ENCODE peak calls at places on chromosome 9, in ten cellular contexts. One of them, this sample, is unnamed.

GRCh38 chr9:117677578-117677977 is 26.6 kb upstream of the TLR4 start:
- DNase-seq in right lobe of liver: no peak
- DNase-seq in A549: no peak
- DNase-seq in GM12891: no peak
- DNase-seq in heart left ventricle: no peak
- DNase-seq in body of pancreas: no peak
- DNase-seq in Peyer's patch: no peak
- DNase-seq in transverse colon: no peak
- DNase-seq in adrenal gland: no peak
- DNase-seq in H54: no peak
- DNase-seq in this sample: no peak

GRCh38 chr9:1732670-1733069 is 282.5 kb upstream of the SMARCA2 start:
- DNase-seq in right lobe of liver: no peak
- DNase-seq in A549: no peak
- DNase-seq in GM12891: no peak
- DNase-seq in heart left ventricle: no peak
- DNase-seq in body of pancreas: peak; percentile 8
- DNase-seq in Peyer's patch: no peak
- DNase-seq in transverse colon: no peak
- DNase-seq in adrenal gland: no peak
- DNase-seq in H54: no peak
- DNase-seq in this sample: no peak

GRCh38 chr9:123318192-123318591 is 37.8 kb upstream of the CRB2 start:
- DNase-seq in right lobe of liver: no peak
- DNase-seq in A549: no peak
- DNase-seq in GM12891: peak; percentile 54
- DNase-seq in heart left ventricle: no peak
- DNase-seq in body of pancreas: no peak
- DNase-seq in Peyer's patch: peak; percentile 15
- DNase-seq in transverse colon: peak; percentile 21
- DNase-seq in adrenal gland: no peak
- DNase-seq in H54: no peak
- DNase-seq in this sample: peak; percentile 72

GRCh38 chr9:8589476-8589875 is 789.9 kb upstream of the DMAC1 start:
- DNase-seq in right lobe of liver: no peak
- DNase-seq in A549: no peak
- DNase-seq in GM12891: no peak
- DNase-seq in heart left ventricle: no peak
- DNase-seq in body of pancreas: no peak
- DNase-seq in Peyer's patch: no peak
- DNase-seq in transverse colon: no peak
- DNase-seq in adrenal gland: no peak
- DNase-seq in H54: no peak
- DNase-seq in this sample: peak; percentile 38

GRCh38 chr9:81564632-81565031 is 124.7 kb downstream of the TLE1 start:
- DNase-seq in right lobe of liver: no peak
- DNase-seq in A549: no peak
- DNase-seq in GM12891: no peak
- DNase-seq in heart left ventricle: no peak
- DNase-seq in body of pancreas: no peak
- DNase-seq in Peyer's patch: no peak
- DNase-seq in transverse colon: no peak
- DNase-seq in adrenal gland: no peak
- DNase-seq in H54: no peak
- DNase-seq in this sample: no peak

GRCh38 chr9:137494550-137495351 is 35.6 kb upstream of the NSMF start:
- DNase-seq in right lobe of liver: peak; percentile 52
- DNase-seq in A549: no peak
- DNase-seq in GM12891: no peak
- DNase-seq in heart left ventricle: no peak
- DNase-seq in body of pancreas: no peak
- DNase-seq in Peyer's patch: peak; percentile 56
- DNase-seq in transverse colon: peak; percentile 59
- DNase-seq in adrenal gland: no peak
- DNase-seq in H54: no peak
- DNase-seq in this sample: no peak

GRCh38 chr9:10204276-10204675 is 408.5 kb downstream of the PTPRD start:
- DNase-seq in right lobe of liver: no peak
- DNase-seq in A549: no peak
- DNase-seq in GM12891: no peak
- DNase-seq in heart left ventricle: no peak
- DNase-seq in body of pancreas: no peak
- DNase-seq in Peyer's patch: no peak
- DNase-seq in transverse colon: no peak
- DNase-seq in adrenal gland: no peak
- DNase-seq in H54: no peak
- DNase-seq in this sample: no peak

GRCh38 chr9:101119206-101119819 is 90.8 kb downstream of the PLPPR1 start:
- DNase-seq in right lobe of liver: peak; percentile 73
- DNase-seq in A549: peak; percentile 33
- DNase-seq in GM12891: peak; percentile 2
- DNase-seq in heart left ventricle: peak; percentile 17
- DNase-seq in body of pancreas: peak; percentile 79
- DNase-seq in Peyer's patch: peak; percentile 71
- DNase-seq in transverse colon: peak; percentile 49
- DNase-seq in adrenal gland: peak; percentile 66
- DNase-seq in H54: peak; percentile 32
- DNase-seq in this sample: peak; percentile 11

GRCh38 chr9:6611891-6612290 is 33.6 kb downstream of the GLDC start:
- DNase-seq in right lobe of liver: no peak
- DNase-seq in A549: no peak
- DNase-seq in GM12891: no peak
- DNase-seq in heart left ventricle: no peak
- DNase-seq in body of pancreas: no peak
- DNase-seq in Peyer's patch: no peak
- DNase-seq in transverse colon: no peak
- DNase-seq in adrenal gland: no peak
- DNase-seq in H54: no peak
- DNase-seq in this sample: no peak

GRCh38 chr9:114953917-114954316 is 23.5 kb upstream of the TNFSF8 start:
- DNase-seq in right lobe of liver: no peak
- DNase-seq in A549: no peak
- DNase-seq in GM12891: no peak
- DNase-seq in heart left ventricle: peak; percentile 29
- DNase-seq in body of pancreas: no peak
- DNase-seq in Peyer's patch: no peak
- DNase-seq in transverse colon: peak; percentile 18
- DNase-seq in adrenal gland: peak; percentile 69
- DNase-seq in H54: peak; percentile 35
- DNase-seq in this sample: peak; percentile 17

GRCh38 chr9:24464321-24464951 is 81.3 kb downstream of the IZUMO3 start:
- DNase-seq in right lobe of liver: no peak
- DNase-seq in A549: no peak
- DNase-seq in GM12891: no peak
- DNase-seq in heart left ventricle: no peak
- DNase-seq in body of pancreas: no peak
- DNase-seq in Peyer's patch: no peak
- DNase-seq in transverse colon: no peak
- DNase-seq in adrenal gland: no peak
- DNase-seq in H54: no peak
- DNase-seq in this sample: no peak

GRCh38 chr9:7320139-7320538 is 479.4 kb downstream of the DMAC1 start:
- DNase-seq in right lobe of liver: no peak
- DNase-seq in A549: peak; percentile 26
- DNase-seq in GM12891: no peak
- DNase-seq in heart left ventricle: no peak
- DNase-seq in body of pancreas: no peak
- DNase-seq in Peyer's patch: no peak
- DNase-seq in transverse colon: peak; percentile 8
- DNase-seq in adrenal gland: no peak
- DNase-seq in H54: peak; percentile 57
- DNase-seq in this sample: no peak

GRCh38 chr9:26334709-26335108 is 557.9 kb downstream of the CAAP1 start:
- DNase-seq in right lobe of liver: no peak
- DNase-seq in A549: no peak
- DNase-seq in GM12891: no peak
- DNase-seq in heart left ventricle: no peak
- DNase-seq in body of pancreas: no peak
- DNase-seq in Peyer's patch: no peak
- DNase-seq in transverse colon: no peak
- DNase-seq in adrenal gland: no peak
- DNase-seq in H54: no peak
- DNase-seq in this sample: no peak

GRCh38 chr9:96187108-96187695 is 114.8 kb downstream of the HSD17B3 start:
- DNase-seq in right lobe of liver: no peak
- DNase-seq in A549: no peak
- DNase-seq in GM12891: no peak
- DNase-seq in heart left ventricle: no peak
- DNase-seq in body of pancreas: no peak
- DNase-seq in Peyer's patch: peak; percentile 78
- DNase-seq in transverse colon: peak; percentile 84
- DNase-seq in adrenal gland: no peak
- DNase-seq in H54: no peak
- DNase-seq in this sample: no peak

GRCh38 chr9:34662544-34663295 is at the start of gene CCL27:
- DNase-seq in right lobe of liver: no peak
- DNase-seq in A549: no peak
- DNase-seq in GM12891: no peak
- DNase-seq in heart left ventricle: no peak
- DNase-seq in body of pancreas: no peak
- DNase-seq in Peyer's patch: no peak
- DNase-seq in transverse colon: no peak
- DNase-seq in adrenal gland: no peak
- DNase-seq in H54: no peak
- DNase-seq in this sample: no peak

GRCh38 chr9:87059740-87060139 is 112.4 kb upstream of the GAS1 start:
- DNase-seq in right lobe of liver: no peak
- DNase-seq in A549: no peak
- DNase-seq in GM12891: no peak
- DNase-seq in heart left ventricle: no peak
- DNase-seq in body of pancreas: peak; percentile 62
- DNase-seq in Peyer's patch: no peak
- DNase-seq in transverse colon: no peak
- DNase-seq in adrenal gland: no peak
- DNase-seq in H54: no peak
- DNase-seq in this sample: peak; percentile 18

GRCh38 chr9:71608825-71609452 is 159.4 kb downstream of the CEMIP2 start:
- DNase-seq in right lobe of liver: no peak
- DNase-seq in A549: no peak
- DNase-seq in GM12891: no peak
- DNase-seq in heart left ventricle: no peak
- DNase-seq in body of pancreas: no peak
- DNase-seq in Peyer's patch: no peak
- DNase-seq in transverse colon: no peak
- DNase-seq in adrenal gland: no peak
- DNase-seq in H54: no peak
- DNase-seq in this sample: no peak

GRCh38 chr9:37251452-37251851 is 131.1 kb downstream of the ZCCHC7 start:
- DNase-seq in right lobe of liver: no peak
- DNase-seq in A549: no peak
- DNase-seq in GM12891: no peak
- DNase-seq in heart left ventricle: no peak
- DNase-seq in body of pancreas: no peak
- DNase-seq in Peyer's patch: no peak
- DNase-seq in transverse colon: no peak
- DNase-seq in adrenal gland: no peak
- DNase-seq in H54: no peak
- DNase-seq in this sample: no peak

DNA sequence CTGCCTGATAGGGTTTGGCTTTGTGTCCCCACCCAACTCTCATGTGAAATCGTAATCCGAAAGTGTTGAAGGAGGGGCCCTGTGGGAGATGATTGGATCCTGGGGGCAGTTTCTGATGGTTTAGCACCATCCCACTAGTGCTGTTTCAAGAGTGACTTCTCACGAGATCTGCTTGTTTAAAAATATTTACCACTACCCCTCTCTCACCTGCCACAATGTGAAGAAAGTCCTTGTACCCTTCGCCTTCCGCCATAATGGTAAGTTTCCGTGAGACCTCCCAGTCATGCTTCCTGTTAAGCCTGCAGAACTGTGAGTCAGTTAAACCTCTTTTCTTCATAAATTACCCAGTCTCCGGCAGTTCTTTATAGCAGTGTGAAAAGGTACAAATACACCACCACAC is 2.7 kb upstream of the RFX3 start:
- DNase-seq in right lobe of liver: no peak
- DNase-seq in A549: no peak
- DNase-seq in GM12891: no peak
- DNase-seq in heart left ventricle: no peak
- DNase-seq in body of pancreas: no peak
- DNase-seq in Peyer's patch: no peak
- DNase-seq in transverse colon: no peak
- DNase-seq in adrenal gland: no peak
- DNase-seq in H54: no peak
- DNase-seq in this sample: no peak
- TF ChIP-seq POLR2A in right lobe of liver: no peak
- TF ChIP-seq POLR2A in A549: no peak
- TF ChIP-seq POLR2A in GM12891: peak; percentile 76
- TF ChIP-seq POLR2A in heart left ventricle: no peak
- TF ChIP-seq POLR2A in body of pancreas: no peak
- TF ChIP-seq POLR2A in Peyer's patch: no peak
- TF ChIP-seq POLR2A in transverse colon: no peak
- TF ChIP-seq POLR2A in adrenal gland: no peak
- TF ChIP-seq POLR2A in H54: no peak
- TF ChIP-seq POLR2A in this sample: no peak

GRCh38 chr9:127937383-127938297 is at the start of gene DPM2:
- DNase-seq in right lobe of liver: peak; percentile 88
- DNase-seq in A549: peak; percentile 93
- DNase-seq in GM12891: peak; percentile 97
- DNase-seq in heart left ventricle: peak; percentile 84
- DNase-seq in body of pancreas: peak; percentile 76
- DNase-seq in Peyer's patch: peak; percentile 89
- DNase-seq in transverse colon: peak; percentile 88
- DNase-seq in adrenal gland: peak; percentile 85
- DNase-seq in H54: peak; percentile 99
- DNase-seq in this sample: peak; percentile 75
- TF ChIP-seq POLR2A in right lobe of liver: peak; percentile 53
- TF ChIP-seq POLR2A in A549: peak; percentile 44
- TF ChIP-seq POLR2A in GM12891: peak; percentile 67
- TF ChIP-seq POLR2A in heart left ventricle: peak; percentile 68
- TF ChIP-seq POLR2A in body of pancreas: peak; percentile 81
- TF ChIP-seq POLR2A in Peyer's patch: peak; percentile 69
- TF ChIP-seq POLR2A in transverse colon: peak; percentile 72
- TF ChIP-seq POLR2A in adrenal gland: no peak
- TF ChIP-seq POLR2A in H54: peak; percentile 78
- TF ChIP-seq POLR2A in this sample: peak; percentile 57

GRCh38 chr9:133210609-133211008 is 1.6 kb upstream of the OBP2B start:
- DNase-seq in right lobe of liver: peak; percentile 10
- DNase-seq in A549: no peak
- DNase-seq in GM12891: no peak
- DNase-seq in heart left ventricle: no peak
- DNase-seq in body of pancreas: no peak
- DNase-seq in Peyer's patch: no peak
- DNase-seq in transverse colon: no peak
- DNase-seq in adrenal gland: no peak
- DNase-seq in H54: no peak
- DNase-seq in this sample: no peak
- TF ChIP-seq POLR2A in right lobe of liver: no peak
- TF ChIP-seq POLR2A in A549: no peak
- TF ChIP-seq POLR2A in GM12891: no peak
- TF ChIP-seq POLR2A in heart left ventricle: no peak
- TF ChIP-seq POLR2A in body of pancreas: no peak
- TF ChIP-seq POLR2A in Peyer's patch: no peak
- TF ChIP-seq POLR2A in transverse colon: no peak
- TF ChIP-seq POLR2A in adrenal gland: no peak
- TF ChIP-seq POLR2A in H54: no peak
- TF ChIP-seq POLR2A in this sample: no peak

DNA sequence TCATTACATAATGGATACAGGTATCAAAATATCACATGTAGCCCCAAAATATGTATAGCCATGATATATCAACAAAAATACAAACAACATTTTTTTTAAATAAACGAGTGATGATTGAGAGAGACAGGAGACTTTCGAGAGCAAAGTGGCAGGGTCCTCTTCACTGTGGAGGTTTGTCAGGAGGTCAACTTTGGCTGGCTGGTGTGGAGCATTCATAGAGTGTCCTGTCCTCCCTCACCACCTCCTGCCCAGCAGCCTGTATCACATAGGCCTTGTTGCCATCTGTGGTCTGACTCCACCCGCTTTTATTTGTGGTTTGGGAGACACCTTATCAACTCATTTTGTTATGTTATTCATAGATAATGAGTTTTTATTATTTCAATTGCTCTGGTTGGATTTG is 206.9 kb downstream of the SYK start:
- DNase-seq in right lobe of liver: no peak
- DNase-seq in A549: no peak
- DNase-seq in GM12891: no peak
- DNase-seq in heart left ventricle: no peak
- DNase-seq in body of pancreas: no peak
- DNase-seq in Peyer's patch: no peak
- DNase-seq in transverse colon: no peak
- DNase-seq in adrenal gland: no peak
- DNase-seq in H54: no peak
- DNase-seq in this sample: no peak
- TF ChIP-seq POLR2A in right lobe of liver: no peak
- TF ChIP-seq POLR2A in A549: no peak
- TF ChIP-seq POLR2A in GM12891: no peak
- TF ChIP-seq POLR2A in heart left ventricle: no peak
- TF ChIP-seq POLR2A in body of pancreas: no peak
- TF ChIP-seq POLR2A in Peyer's patch: no peak
- TF ChIP-seq POLR2A in transverse colon: no peak
- TF ChIP-seq POLR2A in adrenal gland: no peak
- TF ChIP-seq POLR2A in H54: no peak
- TF ChIP-seq POLR2A in this sample: no peak

This sample was measured in thyroid gland.